ENCODE peak calls at places on chromosomes 1 and 21, in five cellular contexts. One of them, this sample, is unnamed.

GRCh38 chr1:176826265-176826664 is 338.2 kb downstream of the ASTN1 start:
- DNase-seq in psoas muscle: no peak
- DNase-seq in stomach: no peak
- DNase-seq in AG04450: no peak
- DNase-seq in astrocyte: no peak
- DNase-seq in this sample: no peak

GRCh38 chr1:51961231-51961630 is 29.3 kb downstream of the RAB3B start:
- DNase-seq in psoas muscle: no peak
- DNase-seq in stomach: no peak
- DNase-seq in AG04450: no peak
- DNase-seq in astrocyte: no peak
- DNase-seq in this sample: no peak

GRCh38 chr21:45347712-45348477 is 57.1 kb upstream of the COL18A1 start:
- DNase-seq in psoas muscle: peak; percentile 54
- DNase-seq in stomach: no peak
- DNase-seq in AG04450: no peak
- DNase-seq in astrocyte: no peak
- DNase-seq in this sample: no peak

GRCh38 chr1:89566761-89567174 is 42.1 kb downstream of the LRRC8B start:
- DNase-seq in psoas muscle: peak; percentile 68
- DNase-seq in stomach: no peak
- DNase-seq in AG04450: no peak
- DNase-seq in astrocyte: peak; percentile 20
- DNase-seq in this sample: no peak

GRCh38 chr1:88877382-88877825 is 14.0 kb downstream of the GTF2B start:
- DNase-seq in psoas muscle: no peak
- DNase-seq in stomach: no peak
- DNase-seq in AG04450: no peak
- DNase-seq in astrocyte: peak; percentile 26
- DNase-seq in this sample: no peak

GRCh38 chr1:31390071-31390470 is 17.2 kb upstream of the FABP3 start:
- DNase-seq in psoas muscle: no peak
- DNase-seq in stomach: peak; percentile 65
- DNase-seq in AG04450: no peak
- DNase-seq in astrocyte: no peak
- DNase-seq in this sample: no peak

GRCh38 chr1:183952101-183952500 is 85.4 kb downstream of the COLGALT2 start:
- DNase-seq in psoas muscle: no peak
- DNase-seq in stomach: no peak
- DNase-seq in AG04450: no peak
- DNase-seq in astrocyte: no peak
- DNase-seq in this sample: no peak

GRCh38 chr21:35465750-35466149 is 416.6 kb upstream of the RUNX1 start:
- DNase-seq in psoas muscle: no peak
- DNase-seq in stomach: no peak
- DNase-seq in AG04450: no peak
- DNase-seq in astrocyte: no peak
- DNase-seq in this sample: no peak

GRCh38 chr1:206590025-206590834 is 22.0 kb downstream of the EIF2D start:
- DNase-seq in psoas muscle: no peak
- DNase-seq in stomach: no peak
- DNase-seq in AG04450: no peak
- DNase-seq in astrocyte: peak; percentile 82
- DNase-seq in this sample: no peak

GRCh38 chr1:91846007-91846620 is 39.8 kb downstream of the TGFBR3 start:
- DNase-seq in psoas muscle: no peak
- DNase-seq in stomach: peak; percentile 27
- DNase-seq in AG04450: peak; percentile 29
- DNase-seq in astrocyte: peak; percentile 19
- DNase-seq in this sample: peak; percentile 65

GRCh38 chr1:228986093-228986904 is 251.0 kb downstream of the RHOU start:
- DNase-seq in psoas muscle: peak; percentile 79
- DNase-seq in stomach: peak; percentile 83
- DNase-seq in AG04450: no peak
- DNase-seq in astrocyte: peak; percentile 19
- DNase-seq in this sample: peak; percentile 70

GRCh38 chr1:4331371-4332163 is 322.8 kb upstream of the AJAP1 start:
- DNase-seq in psoas muscle: no peak
- DNase-seq in stomach: no peak
- DNase-seq in AG04450: no peak
- DNase-seq in astrocyte: no peak
- DNase-seq in this sample: no peak

GRCh38 chr1:228315945-228316588 is 90.6 kb downstream of the TRIM11 start:
- DNase-seq in psoas muscle: peak; percentile 67
- DNase-seq in stomach: peak; percentile 24
- DNase-seq in AG04450: no peak
- DNase-seq in astrocyte: no peak
- DNase-seq in this sample: no peak

GRCh38 chr1:55640708-55641473 is 425.7 kb upstream of the USP24 start:
- DNase-seq in psoas muscle: peak; percentile 83
- DNase-seq in stomach: peak; percentile 72
- DNase-seq in AG04450: no peak
- DNase-seq in astrocyte: no peak
- DNase-seq in this sample: peak; percentile 53

GRCh38 chr1:14822493-14822892 is 224.0 kb downstream of the KAZN start:
- DNase-seq in psoas muscle: no peak
- DNase-seq in stomach: no peak
- DNase-seq in AG04450: no peak
- DNase-seq in astrocyte: peak; percentile 89
- DNase-seq in this sample: no peak

GRCh38 chr21:45366931-45367401 is 38.0 kb upstream of the COL18A1 start:
- DNase-seq in psoas muscle: peak; percentile 82
- DNase-seq in stomach: peak; percentile 50
- DNase-seq in AG04450: peak; percentile 93
- DNase-seq in astrocyte: peak; percentile 95
- DNase-seq in this sample: peak; percentile 67

GRCh38 chr21:33051925-33052324 is 18.0 kb upstream of the OLIG1 start:
- DNase-seq in psoas muscle: no peak
- DNase-seq in stomach: no peak
- DNase-seq in AG04450: no peak
- DNase-seq in astrocyte: no peak
- DNase-seq in this sample: no peak

GRCh38 chr1:210412240-210412639 is 83.5 kb downstream of the HHAT start:
- DNase-seq in psoas muscle: no peak
- DNase-seq in stomach: no peak
- DNase-seq in AG04450: no peak
- DNase-seq in astrocyte: no peak
- DNase-seq in this sample: no peak
- H3K9me3 ChIP-seq in psoas muscle: no peaks in the 10 kb centered on the region
- H3K9me3 ChIP-seq in stomach: no peaks in the 10 kb centered on the region
- H3K9me3 ChIP-seq in AG04450: peaks cover 4% of the 10 kb centered on the region
- H3K9me3 ChIP-seq in astrocyte: no peaks in the 10 kb centered on the region
- H3K9me3 ChIP-seq in this sample: no peaks in the 10 kb centered on the region

DNA sequence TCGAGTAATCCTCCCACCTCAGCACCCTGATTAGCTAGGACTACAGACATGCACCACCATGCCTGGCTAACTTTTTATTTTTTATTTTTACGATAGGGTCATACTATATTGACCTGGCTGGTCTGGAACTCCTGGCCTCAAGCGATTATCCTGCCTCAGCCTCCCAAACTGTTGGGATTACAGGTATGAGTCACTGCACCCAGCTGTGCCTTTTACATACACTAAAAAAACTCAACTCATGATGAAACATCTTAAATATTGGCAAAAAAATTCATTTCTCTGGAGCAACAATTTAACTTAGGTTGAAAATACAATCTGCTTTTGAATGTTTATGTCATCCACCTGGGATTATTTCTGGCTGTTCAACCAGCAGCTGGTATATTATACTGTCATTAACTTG is 598.3 kb upstream of the ZP4 start:
- DNase-seq in psoas muscle: no peak
- DNase-seq in stomach: no peak
- DNase-seq in AG04450: no peak
- DNase-seq in astrocyte: no peak
- DNase-seq in this sample: peak; percentile 16
- H3K9me3 ChIP-seq in psoas muscle: no peaks in the 10 kb centered on the region
- H3K9me3 ChIP-seq in stomach: no peaks in the 10 kb centered on the region
- H3K9me3 ChIP-seq in AG04450: peaks cover 23% of the 10 kb centered on the region
- H3K9me3 ChIP-seq in astrocyte: no peaks in the 10 kb centered on the region
- H3K9me3 ChIP-seq in this sample: no peaks in the 10 kb centered on the region

GRCh38 chr1:247769603-247770002 is 9.2 kb upstream of the OR1C1 start:
- DNase-seq in psoas muscle: no peak
- DNase-seq in stomach: no peak
- DNase-seq in AG04450: no peak
- DNase-seq in astrocyte: no peak
- DNase-seq in this sample: no peak
- H3K9me3 ChIP-seq in psoas muscle: no peaks in the 10 kb centered on the region
- H3K9me3 ChIP-seq in stomach: peaks cover 5% of the 10 kb centered on the region
- H3K9me3 ChIP-seq in AG04450: peaks cover 5% of the 10 kb centered on the region
- H3K9me3 ChIP-seq in astrocyte: no peaks in the 10 kb centered on the region
- H3K9me3 ChIP-seq in this sample: no peaks in the 10 kb centered on the region

GRCh38 chr1:83023212-83023611 is 975.7 kb downstream of the TTLL7 start:
- DNase-seq in psoas muscle: no peak
- DNase-seq in stomach: no peak
- DNase-seq in AG04450: no peak
- DNase-seq in astrocyte: no peak
- DNase-seq in this sample: no peak

GRCh38 chr1:83026745-83027144 is 972.2 kb downstream of the TTLL7 start:
- DNase-seq in psoas muscle: no peak
- DNase-seq in stomach: no peak
- DNase-seq in AG04450: no peak
- DNase-seq in astrocyte: peak; percentile 4
- DNase-seq in this sample: no peak

GRCh38 chr1:83017701-83018100 is 981.2 kb downstream of the TTLL7 start:
- DNase-seq in psoas muscle: no peak
- DNase-seq in stomach: no peak
- DNase-seq in AG04450: no peak
- DNase-seq in astrocyte: no peak
- DNase-seq in this sample: no peak

GRCh38 chr1:83024251-83024767 is 974.6 kb downstream of the TTLL7 start:
- DNase-seq in psoas muscle: no peak
- DNase-seq in stomach: no peak
- DNase-seq in AG04450: no peak
- DNase-seq in astrocyte: no peak
- DNase-seq in this sample: no peak

DNA sequence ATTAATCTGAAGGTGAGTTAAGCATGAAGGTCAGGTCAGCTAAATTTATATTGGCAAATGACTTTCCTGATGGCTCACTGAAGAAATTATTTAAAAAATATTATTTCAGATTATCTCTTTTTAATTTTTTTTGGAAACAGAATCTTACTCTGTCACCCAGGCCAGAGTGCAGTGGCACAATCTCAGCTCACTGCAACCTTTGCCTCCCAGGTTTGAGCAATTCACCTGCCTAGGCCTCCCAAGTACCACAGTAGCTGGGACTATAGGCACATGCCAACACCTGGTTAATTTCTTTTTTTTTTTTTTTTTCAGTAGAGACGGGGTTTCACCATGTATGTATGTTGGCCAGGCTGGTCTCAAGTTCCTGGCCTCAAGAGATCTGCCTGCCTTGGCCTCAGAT is 976.7 kb downstream of the TTLL7 start:
- DNase-seq in psoas muscle: no peak
- DNase-seq in stomach: no peak
- DNase-seq in AG04450: no peak
- DNase-seq in astrocyte: no peak
- DNase-seq in this sample: no peak
- H3K9me3 ChIP-seq in psoas muscle: no peaks in the 10 kb centered on the region
- H3K9me3 ChIP-seq in stomach: peaks cover 8% of the 10 kb centered on the region
- H3K9me3 ChIP-seq in AG04450: no peaks in the 10 kb centered on the region
- H3K9me3 ChIP-seq in astrocyte: no peaks in the 10 kb centered on the region
- H3K9me3 ChIP-seq in this sample: no peaks in the 10 kb centered on the region

GRCh38 chr1:248775496-248775895 is 19.9 kb upstream of the LYPD8 start:
- DNase-seq in psoas muscle: no peak
- DNase-seq in stomach: no peak
- DNase-seq in AG04450: no peak
- DNase-seq in astrocyte: no peak
- DNase-seq in this sample: no peak
- H3K9me3 ChIP-seq in psoas muscle: no peaks in the 10 kb centered on the region
- H3K9me3 ChIP-seq in stomach: peaks cover 13% of the 10 kb centered on the region
- H3K9me3 ChIP-seq in AG04450: no peaks in the 10 kb centered on the region
- H3K9me3 ChIP-seq in astrocyte: peaks cover 4% of the 10 kb centered on the region
- H3K9me3 ChIP-seq in this sample: no peaks in the 10 kb centered on the region

GRCh38 chr21:40658237-40658636 is 188.7 kb downstream of the DSCAM start:
- DNase-seq in psoas muscle: no peak
- DNase-seq in stomach: no peak
- DNase-seq in AG04450: no peak
- DNase-seq in astrocyte: no peak
- DNase-seq in this sample: no peak
- H3K9me3 ChIP-seq in psoas muscle: no peaks in the 10 kb centered on the region
- H3K9me3 ChIP-seq in stomach: no peaks in the 10 kb centered on the region
- H3K9me3 ChIP-seq in AG04450: peaks cover 23% of the 10 kb centered on the region
- H3K9me3 ChIP-seq in astrocyte: no peaks in the 10 kb centered on the region
- H3K9me3 ChIP-seq in this sample: no peaks in the 10 kb centered on the region

GRCh38 chr1:100162881-100163280 is 15.2 kb downstream of the LRRC39 start:
- DNase-seq in psoas muscle: no peak
- DNase-seq in stomach: no peak
- DNase-seq in AG04450: no peak
- DNase-seq in astrocyte: no peak
- DNase-seq in this sample: no peak
- H3K9me3 ChIP-seq in psoas muscle: no peaks in the 10 kb centered on the region
- H3K9me3 ChIP-seq in stomach: no peaks in the 10 kb centered on the region
- H3K9me3 ChIP-seq in AG04450: no peaks in the 10 kb centered on the region
- H3K9me3 ChIP-seq in astrocyte: no peaks in the 10 kb centered on the region
- H3K9me3 ChIP-seq in this sample: no peaks in the 10 kb centered on the region

This sample was measured in MG63.